ENCODE peak calls at places on chromosomes 16 and 17, in nine cellular contexts. One of them, this sample, is unnamed.

GRCh38 chr17:82031885-82032627 is 578 bp downstream of the RAC3 start:
- DNase-seq in PC-9: peak
- DNase-seq in NCI-H187: peak
- DNase-seq in spleen: no peak
- DNase-seq in choroid plexus epithelial cell: no peak
- DNase-seq in aorta: no peak
- DNase-seq in MV-4-11: no peak
- DNase-seq in cardiac muscle cell: peak
- DNase-seq in activated CD4-positive, alpha-beta T cell treated with anti-CD3 and anti-CD28 coated beads, Interleukin-2, amount 10 ng/mL, durations not matched to agents 7 days and 5 days: peak
- DNase-seq in this sample: peak

GRCh38 chr16:87435399-87436224 is 43.5 kb downstream of the MAP1LC3B start:
- DNase-seq in PC-9: no peak
- DNase-seq in NCI-H187: no peak
- DNase-seq in spleen: no peak
- DNase-seq in choroid plexus epithelial cell: peak
- DNase-seq in aorta: peak
- DNase-seq in MV-4-11: no peak
- DNase-seq in cardiac muscle cell: no peak
- DNase-seq in activated CD4-positive, alpha-beta T cell treated with anti-CD3 and anti-CD28 coated beads, Interleukin-2, amount 10 ng/mL, durations not matched to agents 7 days and 5 days: no peak
- DNase-seq in this sample: no peak

GRCh38 chr16:57036945-57037344 is 47.6 kb downstream of the NLRC5 start:
- DNase-seq in PC-9: no peak
- DNase-seq in NCI-H187: no peak
- DNase-seq in spleen: no peak
- DNase-seq in choroid plexus epithelial cell: no peak
- DNase-seq in aorta: peak
- DNase-seq in MV-4-11: no peak
- DNase-seq in cardiac muscle cell: no peak
- DNase-seq in activated CD4-positive, alpha-beta T cell treated with anti-CD3 and anti-CD28 coated beads, Interleukin-2, amount 10 ng/mL, durations not matched to agents 7 days and 5 days: no peak
- DNase-seq in this sample: no peak

GRCh38 chr16:52350031-52350430 is 196.9 kb downstream of the TOX3 start:
- DNase-seq in PC-9: no peak
- DNase-seq in NCI-H187: no peak
- DNase-seq in spleen: no peak
- DNase-seq in choroid plexus epithelial cell: no peak
- DNase-seq in aorta: no peak
- DNase-seq in MV-4-11: no peak
- DNase-seq in cardiac muscle cell: no peak
- DNase-seq in activated CD4-positive, alpha-beta T cell treated with anti-CD3 and anti-CD28 coated beads, Interleukin-2, amount 10 ng/mL, durations not matched to agents 7 days and 5 days: no peak
- DNase-seq in this sample: no peak

GRCh38 chr16:58339452-58339938 is 44.7 kb upstream of the PRSS54 start:
- DNase-seq in PC-9: no peak
- DNase-seq in NCI-H187: no peak
- DNase-seq in spleen: no peak
- DNase-seq in choroid plexus epithelial cell: peak
- DNase-seq in aorta: no peak
- DNase-seq in MV-4-11: no peak
- DNase-seq in cardiac muscle cell: peak
- DNase-seq in activated CD4-positive, alpha-beta T cell treated with anti-CD3 and anti-CD28 coated beads, Interleukin-2, amount 10 ng/mL, durations not matched to agents 7 days and 5 days: no peak
- DNase-seq in this sample: no peak

GRCh38 chr16:27439273-27440018 is 37.5 kb downstream of the IL21R start:
- DNase-seq in PC-9: no peak
- DNase-seq in NCI-H187: no peak
- DNase-seq in spleen: peak
- DNase-seq in choroid plexus epithelial cell: no peak
- DNase-seq in aorta: no peak
- DNase-seq in MV-4-11: no peak
- DNase-seq in cardiac muscle cell: no peak
- DNase-seq in activated CD4-positive, alpha-beta T cell treated with anti-CD3 and anti-CD28 coated beads, Interleukin-2, amount 10 ng/mL, durations not matched to agents 7 days and 5 days: no peak
- DNase-seq in this sample: peak

GRCh38 chr16:66714659-66715307 is 18.2 kb upstream of the CMTM4 start:
- DNase-seq in PC-9: no peak
- DNase-seq in NCI-H187: no peak
- DNase-seq in spleen: no peak
- DNase-seq in choroid plexus epithelial cell: no peak
- DNase-seq in aorta: no peak
- DNase-seq in MV-4-11: no peak
- DNase-seq in cardiac muscle cell: no peak
- DNase-seq in activated CD4-positive, alpha-beta T cell treated with anti-CD3 and anti-CD28 coated beads, Interleukin-2, amount 10 ng/mL, durations not matched to agents 7 days and 5 days: no peak
- DNase-seq in this sample: no peak

GRCh38 chr16:68311316-68311620 is 449 bp downstream of the PRMT7 start:
- DNase-seq in PC-9: no peak
- DNase-seq in NCI-H187: no peak
- DNase-seq in spleen: no peak
- DNase-seq in choroid plexus epithelial cell: peak
- DNase-seq in aorta: no peak
- DNase-seq in MV-4-11: peak
- DNase-seq in cardiac muscle cell: peak
- DNase-seq in activated CD4-positive, alpha-beta T cell treated with anti-CD3 and anti-CD28 coated beads, Interleukin-2, amount 10 ng/mL, durations not matched to agents 7 days and 5 days: peak
- DNase-seq in this sample: peak

GRCh38 chr17:74875155-74875969 is 2.6 kb upstream of the FDXR start:
- DNase-seq in PC-9: no peak
- DNase-seq in NCI-H187: no peak
- DNase-seq in spleen: no peak
- DNase-seq in choroid plexus epithelial cell: no peak
- DNase-seq in aorta: no peak
- DNase-seq in MV-4-11: no peak
- DNase-seq in cardiac muscle cell: no peak
- DNase-seq in activated CD4-positive, alpha-beta T cell treated with anti-CD3 and anti-CD28 coated beads, Interleukin-2, amount 10 ng/mL, durations not matched to agents 7 days and 5 days: no peak
- DNase-seq in this sample: no peak

GRCh38 chr17:49217651-49218413 is 7.3 kb downstream of the ABI3 start:
- DNase-seq in PC-9: no peak
- DNase-seq in NCI-H187: no peak
- DNase-seq in spleen: peak
- DNase-seq in choroid plexus epithelial cell: no peak
- DNase-seq in aorta: no peak
- DNase-seq in MV-4-11: peak
- DNase-seq in cardiac muscle cell: no peak
- DNase-seq in activated CD4-positive, alpha-beta T cell treated with anti-CD3 and anti-CD28 coated beads, Interleukin-2, amount 10 ng/mL, durations not matched to agents 7 days and 5 days: peak
- DNase-seq in this sample: peak

GRCh38 chr16:50671644-50672260 is 9.4 kb downstream of the SNX20 start:
- DNase-seq in PC-9: peak
- DNase-seq in NCI-H187: no peak
- DNase-seq in spleen: peak
- DNase-seq in choroid plexus epithelial cell: peak
- DNase-seq in aorta: peak
- DNase-seq in MV-4-11: peak
- DNase-seq in cardiac muscle cell: no peak
- DNase-seq in activated CD4-positive, alpha-beta T cell treated with anti-CD3 and anti-CD28 coated beads, Interleukin-2, amount 10 ng/mL, durations not matched to agents 7 days and 5 days: peak
- DNase-seq in this sample: peak

GRCh38 chr16:51149251-51149661 is 1.8 kb downstream of the SALL1 start:
- DNase-seq in PC-9: no peak
- DNase-seq in NCI-H187: no peak
- DNase-seq in spleen: no peak
- DNase-seq in choroid plexus epithelial cell: no peak
- DNase-seq in aorta: no peak
- DNase-seq in MV-4-11: no peak
- DNase-seq in cardiac muscle cell: peak
- DNase-seq in activated CD4-positive, alpha-beta T cell treated with anti-CD3 and anti-CD28 coated beads, Interleukin-2, amount 10 ng/mL, durations not matched to agents 7 days and 5 days: no peak
- DNase-seq in this sample: no peak

GRCh38 chr16:73187163-73187562 is 139.2 kb upstream of the ZFHX3 start:
- DNase-seq in PC-9: no peak
- DNase-seq in NCI-H187: no peak
- DNase-seq in spleen: no peak
- DNase-seq in choroid plexus epithelial cell: no peak
- DNase-seq in aorta: no peak
- DNase-seq in MV-4-11: no peak
- DNase-seq in cardiac muscle cell: no peak
- DNase-seq in activated CD4-positive, alpha-beta T cell treated with anti-CD3 and anti-CD28 coated beads, Interleukin-2, amount 10 ng/mL, durations not matched to agents 7 days and 5 days: no peak
- DNase-seq in this sample: no peak

GRCh38 chr16:4347010-4347409 is 4.1 kb downstream of the PAM16 start:
- DNase-seq in PC-9: no peak
- DNase-seq in NCI-H187: no peak
- DNase-seq in spleen: no peak
- DNase-seq in choroid plexus epithelial cell: peak
- DNase-seq in aorta: no peak
- DNase-seq in MV-4-11: peak
- DNase-seq in cardiac muscle cell: no peak
- DNase-seq in activated CD4-positive, alpha-beta T cell treated with anti-CD3 and anti-CD28 coated beads, Interleukin-2, amount 10 ng/mL, durations not matched to agents 7 days and 5 days: no peak
- DNase-seq in this sample: no peak

GRCh38 chr17:54899721-54900456 is 763 bp upstream of the TOM1L1 start:
- DNase-seq in PC-9: no peak
- DNase-seq in NCI-H187: no peak
- DNase-seq in spleen: no peak
- DNase-seq in choroid plexus epithelial cell: no peak
- DNase-seq in aorta: no peak
- DNase-seq in MV-4-11: no peak
- DNase-seq in cardiac muscle cell: peak
- DNase-seq in activated CD4-positive, alpha-beta T cell treated with anti-CD3 and anti-CD28 coated beads, Interleukin-2, amount 10 ng/mL, durations not matched to agents 7 days and 5 days: no peak
- DNase-seq in this sample: no peak

GRCh38 chr17:36813357-36813756 is 123.9 kb upstream of the LHX1 start:
- DNase-seq in PC-9: no peak
- DNase-seq in NCI-H187: no peak
- DNase-seq in spleen: no peak
- DNase-seq in choroid plexus epithelial cell: no peak
- DNase-seq in aorta: no peak
- DNase-seq in MV-4-11: no peak
- DNase-seq in cardiac muscle cell: no peak
- DNase-seq in activated CD4-positive, alpha-beta T cell treated with anti-CD3 and anti-CD28 coated beads, Interleukin-2, amount 10 ng/mL, durations not matched to agents 7 days and 5 days: no peak
- DNase-seq in this sample: no peak

GRCh38 chr17:27038676-27039075 is 255.2 kb upstream of the WSB1 start:
- DNase-seq in PC-9: no peak
- DNase-seq in NCI-H187: no peak
- DNase-seq in spleen: no peak
- DNase-seq in choroid plexus epithelial cell: no peak
- DNase-seq in aorta: no peak
- DNase-seq in MV-4-11: no peak
- DNase-seq in cardiac muscle cell: no peak
- DNase-seq in activated CD4-positive, alpha-beta T cell treated with anti-CD3 and anti-CD28 coated beads, Interleukin-2, amount 10 ng/mL, durations not matched to agents 7 days and 5 days: no peak
- DNase-seq in this sample: no peak

GRCh38 chr16:19363741-19364140 is 53.9 kb upstream of the TMC5 start:
- DNase-seq in PC-9: no peak
- DNase-seq in NCI-H187: no peak
- DNase-seq in spleen: no peak
- DNase-seq in choroid plexus epithelial cell: no peak
- DNase-seq in aorta: no peak
- DNase-seq in MV-4-11: no peak
- DNase-seq in cardiac muscle cell: no peak
- DNase-seq in activated CD4-positive, alpha-beta T cell treated with anti-CD3 and anti-CD28 coated beads, Interleukin-2, amount 10 ng/mL, durations not matched to agents 7 days and 5 days: no peak
- DNase-seq in this sample: no peak

GRCh38 chr16:81595676-81596292 is 151.2 kb downstream of the CMIP start:
- DNase-seq in PC-9: no peak
- DNase-seq in NCI-H187: no peak
- DNase-seq in spleen: no peak
- DNase-seq in choroid plexus epithelial cell: peak
- DNase-seq in aorta: no peak
- DNase-seq in MV-4-11: no peak
- DNase-seq in cardiac muscle cell: no peak
- DNase-seq in activated CD4-positive, alpha-beta T cell treated with anti-CD3 and anti-CD28 coated beads, Interleukin-2, amount 10 ng/mL, durations not matched to agents 7 days and 5 days: no peak
- DNase-seq in this sample: no peak

GRCh38 chr16:14586637-14587036 is 43.4 kb downstream of the PARN start:
- DNase-seq in PC-9: no peak
- DNase-seq in NCI-H187: no peak
- DNase-seq in spleen: no peak
- DNase-seq in choroid plexus epithelial cell: no peak
- DNase-seq in aorta: no peak
- DNase-seq in MV-4-11: no peak
- DNase-seq in cardiac muscle cell: no peak
- DNase-seq in activated CD4-positive, alpha-beta T cell treated with anti-CD3 and anti-CD28 coated beads, Interleukin-2, amount 10 ng/mL, durations not matched to agents 7 days and 5 days: no peak
- DNase-seq in this sample: no peak

GRCh38 chr17:51355314-51356083 is 95.2 kb downstream of the UTP18 start:
- DNase-seq in PC-9: no peak
- DNase-seq in NCI-H187: no peak
- DNase-seq in spleen: no peak
- DNase-seq in choroid plexus epithelial cell: no peak
- DNase-seq in aorta: no peak
- DNase-seq in MV-4-11: peak
- DNase-seq in cardiac muscle cell: no peak
- DNase-seq in activated CD4-positive, alpha-beta T cell treated with anti-CD3 and anti-CD28 coated beads, Interleukin-2, amount 10 ng/mL, durations not matched to agents 7 days and 5 days: no peak
- DNase-seq in this sample: no peak

GRCh38 chr17:71926746-71927398 is 193.9 kb upstream of the SOX9 start:
- DNase-seq in PC-9: no peak
- DNase-seq in NCI-H187: no peak
- DNase-seq in spleen: no peak
- DNase-seq in choroid plexus epithelial cell: no peak
- DNase-seq in aorta: no peak
- DNase-seq in MV-4-11: no peak
- DNase-seq in cardiac muscle cell: no peak
- DNase-seq in activated CD4-positive, alpha-beta T cell treated with anti-CD3 and anti-CD28 coated beads, Interleukin-2, amount 10 ng/mL, durations not matched to agents 7 days and 5 days: no peak
- DNase-seq in this sample: no peak

GRCh38 chr16:80198995-80199299 is 341.8 kb upstream of the DYNLRB2 start:
- DNase-seq in PC-9: no peak
- DNase-seq in NCI-H187: no peak
- DNase-seq in spleen: no peak
- DNase-seq in choroid plexus epithelial cell: peak
- DNase-seq in aorta: no peak
- DNase-seq in MV-4-11: no peak
- DNase-seq in cardiac muscle cell: no peak
- DNase-seq in activated CD4-positive, alpha-beta T cell treated with anti-CD3 and anti-CD28 coated beads, Interleukin-2, amount 10 ng/mL, durations not matched to agents 7 days and 5 days: no peak
- DNase-seq in this sample: no peak

GRCh38 chr16:380837-381787 is 666 bp downstream of the PGAP6 start:
- DNase-seq in PC-9: no peak
- DNase-seq in NCI-H187: no peak
- DNase-seq in spleen: peak
- DNase-seq in choroid plexus epithelial cell: no peak
- DNase-seq in aorta: peak
- DNase-seq in MV-4-11: no peak
- DNase-seq in cardiac muscle cell: peak
- DNase-seq in activated CD4-positive, alpha-beta T cell treated with anti-CD3 and anti-CD28 coated beads, Interleukin-2, amount 10 ng/mL, durations not matched to agents 7 days and 5 days: no peak
- DNase-seq in this sample: peak

GRCh38 chr16:58039829-58040495 is 14.4 kb downstream of the MMP15 start:
- DNase-seq in PC-9: no peak
- DNase-seq in NCI-H187: no peak
- DNase-seq in spleen: no peak
- DNase-seq in choroid plexus epithelial cell: no peak
- DNase-seq in aorta: no peak
- DNase-seq in MV-4-11: no peak
- DNase-seq in cardiac muscle cell: no peak
- DNase-seq in activated CD4-positive, alpha-beta T cell treated with anti-CD3 and anti-CD28 coated beads, Interleukin-2, amount 10 ng/mL, durations not matched to agents 7 days and 5 days: no peak
- DNase-seq in this sample: no peak

GRCh38 chr17:65261152-65261551 is 124.0 kb downstream of the RGS9 start:
- DNase-seq in PC-9: no peak
- DNase-seq in NCI-H187: no peak
- DNase-seq in spleen: no peak
- DNase-seq in choroid plexus epithelial cell: no peak
- DNase-seq in aorta: no peak
- DNase-seq in MV-4-11: no peak
- DNase-seq in cardiac muscle cell: no peak
- DNase-seq in activated CD4-positive, alpha-beta T cell treated with anti-CD3 and anti-CD28 coated beads, Interleukin-2, amount 10 ng/mL, durations not matched to agents 7 days and 5 days: no peak
- DNase-seq in this sample: no peak

GRCh38 chr17:10745231-10745630 is 15.4 kb upstream of the TMEM220 start:
- DNase-seq in PC-9: no peak
- DNase-seq in NCI-H187: no peak
- DNase-seq in spleen: no peak
- DNase-seq in choroid plexus epithelial cell: no peak
- DNase-seq in aorta: no peak
- DNase-seq in MV-4-11: no peak
- DNase-seq in cardiac muscle cell: no peak
- DNase-seq in activated CD4-positive, alpha-beta T cell treated with anti-CD3 and anti-CD28 coated beads, Interleukin-2, amount 10 ng/mL, durations not matched to agents 7 days and 5 days: no peak
- DNase-seq in this sample: no peak

GRCh38 chr17:44636562-44636961 is 19.7 kb upstream of the MEIOC start:
- DNase-seq in PC-9: no peak
- DNase-seq in NCI-H187: no peak
- DNase-seq in spleen: no peak
- DNase-seq in choroid plexus epithelial cell: peak
- DNase-seq in aorta: no peak
- DNase-seq in MV-4-11: peak
- DNase-seq in cardiac muscle cell: peak
- DNase-seq in activated CD4-positive, alpha-beta T cell treated with anti-CD3 and anti-CD28 coated beads, Interleukin-2, amount 10 ng/mL, durations not matched to agents 7 days and 5 days: no peak
- DNase-seq in this sample: no peak